ENCODE peak calls at places on chromosome 7, in five cellular contexts. F is ELR, X is mucosa of gallbladder, B is KBM-7, W is caudate nucleus. I is an unnamed sample.

GRCh38 chr7:116740758-116741462 is 68.9 kb downstream of the MET start:
- DNase-seq in W (no peak), X (no peak), F (peak), B (no peak), I (no peak)

GRCh38 chr7:38929460-38930171 is 20.6 kb upstream of the VPS41 start:
- DNase-seq in F (peak), B (peak), X (no peak), W (no peak), I (peak)

GRCh38 chr7:17952387-17952786 is 12.1 kb upstream of the SNX13 start:
- DNase-seq in X (no peak), B (no peak), W (no peak), F (no peak), I (no peak)

GRCh38 chr7:74294191-74294998 is 5.2 kb downstream of the CLIP2 start:
- DNase-seq in B (no peak), X (peak), F (no peak), W (no peak), I (no peak)

GRCh38 chr7:37312608-37313007 is 136.1 kb downstream of the ELMO1 start:
- DNase-seq in F (no peak), X (no peak), B (no peak), W (no peak), I (no peak)

GRCh38 chr7:111312966-111313365 is 222.0 kb downstream of the LRRN3 start:
- DNase-seq in B (no peak), F (peak), X (no peak), W (no peak), I (peak)

GRCh38 chr7:68613405-68613804 is 984.9 kb upstream of the AUTS2 start:
- DNase-seq in B (no peak), F (no peak), X (no peak), W (no peak), I (no peak)

GRCh38 chr7:130277763-130278643 is 11.3 kb downstream of the CPA2 start:
- DNase-seq in B (peak), F (peak), X (peak), W (peak), I (peak)

GRCh38 chr7:20064974-20065862 is 152.0 kb downstream of the MACC1 start:
- DNase-seq in X (no peak), F (peak), B (peak), W (no peak), I (peak)

GRCh38 chr7:75937958-75938786 is 23.2 kb downstream of the POR start:
- DNase-seq in W (peak), X (peak), F (peak), B (no peak), I (peak)

GRCh38 chr7:29075621-29076020 is 70.7 kb downstream of the CPVL start:
- DNase-seq in W (no peak), F (no peak), B (no peak), X (no peak), I (no peak)

GRCh38 chr7:8724080-8724718 is 290.8 kb downstream of the NXPH1 start:
- DNase-seq in B (peak), F (peak), W (peak), X (peak), I (peak)

GRCh38 chr7:85004402-85004801 is 182.5 kb downstream of the SEMA3D start:
- DNase-seq in B (no peak), X (no peak), W (no peak), F (peak), I (peak)

GRCh38 chr7:92668564-92668963 is 78.4 kb upstream of the FAM133B start:
- DNase-seq in F (peak), X (no peak), W (no peak), B (no peak), I (no peak)

GRCh38 chr7:94289071-94289470 is 105.6 kb upstream of the COL1A2 start:
- DNase-seq in W (no peak), X (peak), F (peak), B (peak), I (peak)

GRCh38 chr7:27636326-27637006 is 26.2 kb downstream of the HIBADH start:
- DNase-seq in F (peak), B (no peak), W (no peak), X (no peak), I (no peak)

GRCh38 chr7:108236681-108237415 is 106.7 kb upstream of the LAMB4 start:
- DNase-seq in F (no peak), W (no peak), X (no peak), B (no peak), I (no peak)

GRCh38 chr7:35781200-35781701 is 19.6 kb upstream of the SEPTIN7 start:
- DNase-seq in F (no peak), X (no peak), W (peak), B (no peak), I (no peak)

GRCh38 chr7:27453702-27454405 is 208.8 kb downstream of the HIBADH start:
- DNase-seq in W (no peak), B (no peak), X (no peak), F (peak), I (peak)

GRCh38 chr7:135971366-135971725 is 5.8 kb downstream of the MTPN start:
- DNase-seq in B (no peak), W (no peak), F (no peak), X (no peak), I (no peak)

GRCh38 chr7:27143022-27143949 is at the start of gene HOXA5:
- DNase-seq in X (no peak), B (no peak), F (peak), W (no peak), I (peak)

GRCh38 chr7:29424984-29425309 is 138.7 kb upstream of the PRR15 start:
- DNase-seq in W (no peak), F (no peak), X (no peak), B (no peak), I (no peak)

GRCh38 chr7:142855756-142856564 is 1.1 kb downstream of the EPHB6 start:
- DNase-seq in F (no peak), B (no peak), W (peak), X (no peak), I (peak)

GRCh38 chr7:8436965-8437364 is 3.6 kb downstream of the NXPH1 start:
- DNase-seq in X (peak), W (no peak), F (peak), B (peak), I (peak)

GRCh38 chr7:44147026-44147881 is 6.1 kb upstream of the MYL7 start:
- DNase-seq in W (no peak), F (no peak), B (no peak), X (no peak), I (no peak)

GRCh38 chr7:50310361-50310760 is 5.8 kb downstream of the IKZF1 start:
- DNase-seq in W (no peak), F (no peak), B (no peak), X (no peak), I (no peak)

GRCh38 chr7:132102426-132102825 is 473.8 kb downstream of the PLXNA4 start:
- DNase-seq in W (no peak), B (no peak), F (no peak), X (no peak), I (no peak)

GRCh38 chr7:10875081-10875480 is 98.6 kb upstream of the PHF14 start:
- DNase-seq in B (no peak), F (no peak), W (no peak), X (no peak), I (no peak)

GRCh38 chr7:32164341-32164996 is 94.3 kb upstream of the PDE1C start:
- DNase-seq in X (peak), F (peak), B (peak), W (no peak), I (peak)